ENCODE peak calls at places on chromosomes 13 and 19, in five cellular contexts. Q, V, F, K and W are unnamed samples.
A peak's percentile ranks its signal among the peaks of the same experiment; 100 is the strongest.

GRCh38 chr13:106795847-106796246 is 227.9 kb upstream of the ARGLU1 start:
- DNase-seq in Q (no peak), V (no peak), F (no peak), K (no peak), W (no peak)

GRCh38 chr13:101309014-101309619 is 107.2 kb downstream of the NALCN start:
- DNase-seq in Q (no peak), V (no peak), F (no peak), K (no peak), W (no peak)

GRCh38 chr19:54388803-54389144 is 24.0 kb upstream of the LAIR1 start:
- DNase-seq in Q (no peak), V (no peak), F (no peak), K (no peak), W (no peak)

GRCh38 chr13:98539655-98540054 is 37.3 kb downstream of the STK24 start:
- DNase-seq in Q (peak; percentile 78), V (no peak), F (no peak), K (no peak), W (no peak)

GRCh38 chr19:11227201-11227886 is 12.1 kb upstream of the ANGPTL8 start:
- DNase-seq in Q (no peak), V (no peak), F (no peak), K (no peak), W (no peak)

GRCh38 chr19:7850975-7851622 is 21.1 kb downstream of the EVI5L start:
- DNase-seq in Q (no peak), V (no peak), F (no peak), K (no peak), W (no peak)

GRCh38 chr19:35279985-35280821 is 2.1 kb upstream of the HAMP start:
- DNase-seq in Q (no peak), V (no peak), F (no peak), K (no peak), W (no peak)

GRCh38 chr13:73223372-73223781 is 164.6 kb downstream of the KLF5 start:
- DNase-seq in Q (no peak), V (no peak), F (no peak), K (no peak), W (no peak)

GRCh38 chr19:1357695-1358094 is 26.0 kb upstream of the NDUFS7 start:
- DNase-seq in Q (no peak), V (no peak), F (no peak), K (no peak), W (no peak)

GRCh38 chr19:46221981-46222610 is 7.4 kb upstream of the IGFL1 start:
- DNase-seq in Q (no peak), V (peak; percentile 85), F (peak; percentile 66), K (no peak), W (peak; percentile 78)

GRCh38 chr19:49713236-49713845 is 22.4 kb downstream of the CPT1C start:
- DNase-seq in Q (no peak), V (no peak), F (no peak), K (no peak), W (no peak)

GRCh38 chr13:112657850-112658445 is 31.9 kb upstream of the ATP11A start:
- DNase-seq in Q (peak; percentile 24), V (no peak), F (no peak), K (no peak), W (peak; percentile 99)

GRCh38 chr19:18607222-18608101 is 863 bp upstream of the CRLF1 start:
- DNase-seq in Q (no peak), V (no peak), F (no peak), K (peak; percentile 45), W (no peak)

GRCh38 chr19:34487651-34488051 is 6.1 kb downstream of the WTIP start:
- DNase-seq in Q (no peak), V (peak; percentile 70), F (no peak), K (no peak), W (no peak)